ENCODE peak calls at places on chromosomes 5 and 9, in seven cellular contexts. One of them, this sample, is unnamed.
A peak's percentile ranks its signal among the peaks of the same experiment; 100 is the strongest.

GRCh38 chr5:81428446-81428845 is 34.5 kb upstream of the ACOT12 start:
- DNase-seq in body of pancreas: no peak
- DNase-seq in posterior vena cava: no peak
- DNase-seq in ELF-1: no peak
- DNase-seq in GM18507: no peak
- DNase-seq in ureter: no peak
- DNase-seq in hypothalamus: no peak
- DNase-seq in this sample: no peak

GRCh38 chr5:131163315-131164119 is 1.5 kb downstream of the HINT1 start:
- DNase-seq in body of pancreas: no peak
- DNase-seq in posterior vena cava: no peak
- DNase-seq in ELF-1: peak; percentile 11
- DNase-seq in GM18507: no peak
- DNase-seq in ureter: no peak
- DNase-seq in hypothalamus: no peak
- DNase-seq in this sample: no peak

GRCh38 chr5:118953652-118954005 is 34.7 kb downstream of the DTWD2 start:
- DNase-seq in body of pancreas: no peak
- DNase-seq in posterior vena cava: no peak
- DNase-seq in ELF-1: no peak
- DNase-seq in GM18507: no peak
- DNase-seq in ureter: no peak
- DNase-seq in hypothalamus: no peak
- DNase-seq in this sample: no peak

GRCh38 chr5:57735754-57736153 is 253.1 kb upstream of the ACTBL2 start:
- DNase-seq in body of pancreas: no peak
- DNase-seq in posterior vena cava: no peak
- DNase-seq in ELF-1: no peak
- DNase-seq in GM18507: no peak
- DNase-seq in ureter: no peak
- DNase-seq in hypothalamus: no peak
- DNase-seq in this sample: no peak

GRCh38 chr5:14968796-14969195 is 97.2 kb upstream of the ANKH start:
- DNase-seq in body of pancreas: no peak
- DNase-seq in posterior vena cava: no peak
- DNase-seq in ELF-1: no peak
- DNase-seq in GM18507: no peak
- DNase-seq in ureter: no peak
- DNase-seq in hypothalamus: no peak
- DNase-seq in this sample: no peak

GRCh38 chr5:32500206-32500605 is 55.7 kb upstream of the ZFR start:
- DNase-seq in body of pancreas: no peak
- DNase-seq in posterior vena cava: no peak
- DNase-seq in ELF-1: peak; percentile 57
- DNase-seq in GM18507: no peak
- DNase-seq in ureter: no peak
- DNase-seq in hypothalamus: no peak
- DNase-seq in this sample: no peak

GRCh38 chr5:41736641-41737040 is 133.6 kb downstream of the OXCT1 start:
- DNase-seq in body of pancreas: no peak
- DNase-seq in posterior vena cava: no peak
- DNase-seq in ELF-1: no peak
- DNase-seq in GM18507: no peak
- DNase-seq in ureter: no peak
- DNase-seq in hypothalamus: no peak
- DNase-seq in this sample: no peak

GRCh38 chr5:34652466-34652865 is 3.7 kb upstream of the RAI14 start:
- DNase-seq in body of pancreas: no peak
- DNase-seq in posterior vena cava: no peak
- DNase-seq in ELF-1: no peak
- DNase-seq in GM18507: no peak
- DNase-seq in ureter: no peak
- DNase-seq in hypothalamus: no peak
- DNase-seq in this sample: no peak

GRCh38 chr5:147348046-147348445 is 113.2 kb downstream of the STK32A start:
- DNase-seq in body of pancreas: no peak
- DNase-seq in posterior vena cava: no peak
- DNase-seq in ELF-1: no peak
- DNase-seq in GM18507: no peak
- DNase-seq in ureter: no peak
- DNase-seq in hypothalamus: no peak
- DNase-seq in this sample: no peak

GRCh38 chr9:127204771-127205470 is 59.7 kb upstream of the GARNL3 start:
- DNase-seq in body of pancreas: no peak
- DNase-seq in posterior vena cava: peak; percentile 76
- DNase-seq in ELF-1: peak; percentile 44
- DNase-seq in GM18507: no peak
- DNase-seq in ureter: no peak
- DNase-seq in hypothalamus: no peak
- DNase-seq in this sample: no peak

GRCh38 chr5:75457691-75458090 is 53.7 kb downstream of the CERT1 start:
- DNase-seq in body of pancreas: peak; percentile 31
- DNase-seq in posterior vena cava: no peak
- DNase-seq in ELF-1: no peak
- DNase-seq in GM18507: no peak
- DNase-seq in ureter: peak; percentile 55
- DNase-seq in hypothalamus: no peak
- DNase-seq in this sample: no peak

GRCh38 chr9:4572184-4572826 is 82.0 kb downstream of the SLC1A1 start:
- DNase-seq in body of pancreas: no peak
- DNase-seq in posterior vena cava: no peak
- DNase-seq in ELF-1: no peak
- DNase-seq in GM18507: no peak
- DNase-seq in ureter: no peak
- DNase-seq in hypothalamus: no peak
- DNase-seq in this sample: no peak

GRCh38 chr9:114883709-114884108 is 46.7 kb downstream of the TNFSF8 start:
- DNase-seq in body of pancreas: no peak
- DNase-seq in posterior vena cava: no peak
- DNase-seq in ELF-1: no peak
- DNase-seq in GM18507: no peak
- DNase-seq in ureter: no peak
- DNase-seq in hypothalamus: no peak
- DNase-seq in this sample: no peak

GRCh38 chr9:14366071-14366470 is 52.1 kb upstream of the NFIB start:
- DNase-seq in body of pancreas: peak; percentile 42
- DNase-seq in posterior vena cava: no peak
- DNase-seq in ELF-1: no peak
- DNase-seq in GM18507: no peak
- DNase-seq in ureter: no peak
- DNase-seq in hypothalamus: no peak
- DNase-seq in this sample: no peak

GRCh38 chr9:78821126-78821822 is 524.3 kb downstream of the PSAT1 start:
- DNase-seq in body of pancreas: peak; percentile 37
- DNase-seq in posterior vena cava: no peak
- DNase-seq in ELF-1: peak; percentile 12
- DNase-seq in GM18507: peak; percentile 2
- DNase-seq in ureter: no peak
- DNase-seq in hypothalamus: no peak
- DNase-seq in this sample: no peak

GRCh38 chr9:137235424-137236237 is 4.9 kb downstream of the SLC34A3 start:
- DNase-seq in body of pancreas: no peak
- DNase-seq in posterior vena cava: no peak
- DNase-seq in ELF-1: peak; percentile 39
- DNase-seq in GM18507: no peak
- DNase-seq in ureter: no peak
- DNase-seq in hypothalamus: no peak
- DNase-seq in this sample: no peak

GRCh38 chr9:117265253-117265652 is 149.6 kb downstream of the ASTN2 start:
- DNase-seq in body of pancreas: no peak
- DNase-seq in posterior vena cava: no peak
- DNase-seq in ELF-1: no peak
- DNase-seq in GM18507: no peak
- DNase-seq in ureter: no peak
- DNase-seq in hypothalamus: no peak
- DNase-seq in this sample: no peak

GRCh38 chr9:20552874-20553624 is 69.2 kb downstream of the MLLT3 start:
- DNase-seq in body of pancreas: no peak
- DNase-seq in posterior vena cava: no peak
- DNase-seq in ELF-1: no peak
- DNase-seq in GM18507: no peak
- DNase-seq in ureter: no peak
- DNase-seq in hypothalamus: no peak
- DNase-seq in this sample: no peak

GRCh38 chr5:173954671-173955605 is 34.0 kb upstream of the C5orf47 start:
- DNase-seq in body of pancreas: peak; percentile 70
- DNase-seq in posterior vena cava: no peak
- DNase-seq in ELF-1: no peak
- DNase-seq in GM18507: no peak
- DNase-seq in ureter: no peak
- DNase-seq in hypothalamus: no peak
- DNase-seq in this sample: no peak

GRCh38 chr5:172110921-172111873 is 76.8 kb downstream of the STK10 start:
- DNase-seq in body of pancreas: peak; percentile 61
- DNase-seq in posterior vena cava: peak; percentile 86
- DNase-seq in ELF-1: peak; percentile 63
- DNase-seq in GM18507: peak; percentile 71
- DNase-seq in ureter: peak; percentile 65
- DNase-seq in hypothalamus: no peak
- DNase-seq in this sample: no peak

GRCh38 chr5:6029811-6030271 is 348.5 kb downstream of the MED10 start:
- DNase-seq in body of pancreas: no peak
- DNase-seq in posterior vena cava: no peak
- DNase-seq in ELF-1: no peak
- DNase-seq in GM18507: no peak
- DNase-seq in ureter: no peak
- DNase-seq in hypothalamus: no peak
- DNase-seq in this sample: no peak

GRCh38 chr9:36738318-36738975 is 165.8 kb downstream of the MELK start:
- DNase-seq in body of pancreas: no peak
- DNase-seq in posterior vena cava: peak; percentile 76
- DNase-seq in ELF-1: no peak
- DNase-seq in GM18507: no peak
- DNase-seq in ureter: no peak
- DNase-seq in hypothalamus: no peak
- DNase-seq in this sample: no peak

GRCh38 chr5:7867260-7867659 is 1.6 kb downstream of the FASTKD3 start:
- DNase-seq in body of pancreas: no peak
- DNase-seq in posterior vena cava: no peak
- DNase-seq in ELF-1: no peak
- DNase-seq in GM18507: no peak
- DNase-seq in ureter: no peak
- DNase-seq in hypothalamus: no peak
- DNase-seq in this sample: no peak

This sample was measured in anterior cingulate cortex.